ENCODE peak calls at places on chromosomes 1 and 21, in four cellular contexts. F is cardiac muscle cell, V is Caco-2, B is tibial artery. Q is an unnamed sample. For H3K4me1, the result is how much of the 10 kb centered on the place peaks cover.

GRCh38 chr21:41832230-41833137 is 46.7 kb downstream of the PRDM15 start:
- DNase-seq in B (no peak), F (no peak), V (no peak), Q (no peak)

GRCh38 chr1:50978852-50979781 is 9.1 kb downstream of the CDKN2C start:
- DNase-seq in V (no peak), F (no peak), B (no peak), Q (no peak)

GRCh38 chr1:90725341-90725960 is 8.3 kb upstream of the BARHL2 start:
- DNase-seq in V (no peak), B (no peak), F (no peak), Q (no peak)

GRCh38 chr1:100268202-100268601 is 2.2 kb downstream of the RTCA start:
- DNase-seq in F (no peak), B (no peak), V (no peak), Q (no peak)

GRCh38 chr1:104921552-104921951 is 1171.9 kb downstream of the AMY1C start:
- DNase-seq in B (no peak), V (no peak), F (no peak), Q (no peak)

GRCh38 chr1:93552751-93553455 is 105.0 kb downstream of the FNBP1L start:
- DNase-seq in F (no peak), V (no peak), B (no peak), Q (peak)

GRCh38 chr1:44453798-44454349 is 48.8 kb downstream of the RNF220 start:
- DNase-seq in F (no peak), B (no peak), V (no peak), Q (no peak)

GRCh38 chr1:228478912-228479665 is 8.1 kb upstream of the RNF187 start:
- DNase-seq in V (no peak), F (no peak), B (no peak), Q (no peak)

GRCh38 chr1:156910309-156910782 is 10.1 kb upstream of the LRRC71 start:
- DNase-seq in F (peak), B (no peak), V (no peak), Q (no peak)

GRCh38 chr1:107081102-107081501 is 24.6 kb downstream of the PRMT6 start:
- DNase-seq in V (no peak), F (no peak), B (no peak), Q (no peak)

GRCh38 chr1:188825471-188825870 is 1652.2 kb downstream of the BRINP3 start:
- DNase-seq in B (no peak), F (no peak), V (no peak), Q (no peak)

GRCh38 chr21:14096577-14096976 is 114.2 kb downstream of the LIPI start:
- DNase-seq in B (no peak), F (no peak), V (no peak), Q (no peak)
- H3K4me3 ChIP-seq in B (no peak), F (no peak), V (no peak), Q (no peak)

GRCh38 chr1:155009742-155010141 is 7.1 kb downstream of the ZBTB7B start:
- DNase-seq in V (no peak), B (no peak), F (no peak), Q (no peak)
- H3K4me1 ChIP-seq in V (under half), B (half or more), F (under half), Q (under half)

GRCh38 chr21:15193937-15194336 is 129.1 kb upstream of the NRIP1 start:
- DNase-seq in V (no peak), B (no peak), F (no peak), Q (no peak)

GRCh38 chr21:15190412-15190811 is 125.6 kb upstream of the NRIP1 start:
- DNase-seq in V (no peak), B (no peak), F (no peak), Q (no peak)

GRCh38 chr21:15190837-15191236 is 126.0 kb upstream of the NRIP1 start:
- DNase-seq in V (no peak), F (no peak), B (no peak), Q (no peak)

GRCh38 chr21:15191342-15191741 is 126.5 kb upstream of the NRIP1 start:
- DNase-seq in B (no peak), F (no peak), V (no peak), Q (no peak)

GRCh38 chr21:15192243-15192642 is 127.4 kb upstream of the NRIP1 start:
- DNase-seq in F (no peak), B (no peak), V (no peak), Q (no peak)
- H3K4me3 ChIP-seq in F (no peak), B (no peak), V (no peak), Q (no peak)

GRCh38 chr1:54407957-54408700 is 1.9 kb upstream of the SSBP3 start:
- DNase-seq in B (no peak), V (no peak), F (no peak), Q (no peak)
- H3K4me1 ChIP-seq in B (under half), V (under half), F (under half), Q (under half)

GRCh38 chr21:45572783-45573451 is 30.7 kb upstream of the SLC19A1 start:
- DNase-seq in F (no peak), B (peak), V (no peak), Q (no peak)
- H3K4me3 ChIP-seq in F (no peak), B (no peak), V (no peak), Q (no peak)

DNA sequence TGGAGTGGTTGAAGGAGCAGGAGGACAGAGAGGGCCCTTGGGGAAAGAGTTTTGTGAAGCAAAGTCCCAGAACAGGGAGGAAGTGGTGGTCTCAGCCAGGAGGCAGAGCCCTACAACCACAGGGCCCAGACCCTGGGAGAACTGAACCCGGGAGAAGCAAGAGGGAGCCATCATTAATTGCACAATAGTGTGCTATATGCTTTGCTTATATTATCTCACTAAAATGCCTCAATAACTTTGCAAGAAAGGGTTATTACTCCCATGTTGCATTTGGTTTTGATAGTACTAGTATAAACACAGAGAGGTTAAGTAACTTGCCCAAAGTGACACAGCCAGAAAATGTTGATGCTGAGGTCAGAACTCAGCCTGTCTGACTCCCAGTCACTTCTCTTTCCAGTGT is 124.3 kb downstream of the FOXD2 start:
- DNase-seq in B (no peak), F (no peak), V (no peak), Q (no peak)
- H3K4me1 ChIP-seq in B (half or more), F (under half), V (under half), Q (under half)